ENCODE peak calls at places on chromosome 22, in seven cellular contexts. C is activated T-helper 9 cell treated with anti-CD3 and anti-CD28 coated beads, Interleukin-2, amount 50 U/mL, for 16 hours; F is kidney epithelial cell; O is cardiac fibroblast; J is NCI-H1417; K is fibroblast of the aortic adventitia; W is CD8-positive, alpha-beta T cell. Y is an unnamed sample.

GRCh38 chr22:23457586-23457985 is 122.5 kb downstream of the IGLL1 start:
- DNase-seq in C (no peak), F (no peak), O (no peak), J (peak; percentile 95), K (no peak), W (no peak), Y (no peak)

GRCh38 chr22:37162221-37163095 is 12.7 kb upstream of the IL2RB start:
- DNase-seq in C (peak; percentile 61), F (no peak), O (no peak), J (no peak), K (no peak), W (peak; percentile 72), Y (no peak)

GRCh38 chr22:28411125-28411524 is 268.5 kb downstream of the TTC28 start:
- DNase-seq in C (no peak), F (no peak), O (no peak), J (peak; percentile 1), K (peak; percentile 74), W (no peak), Y (no peak)

GRCh38 chr22:43925433-43926348 is 2.1 kb downstream of the PNPLA3 start:
- DNase-seq in C (no peak), F (no peak), O (peak; percentile 41), J (no peak), K (no peak), W (no peak), Y (peak; percentile 74)

GRCh38 chr22:46738642-46738960 is 549 bp upstream of the CERK start:
- DNase-seq in C (no peak), F (no peak), O (no peak), J (no peak), K (no peak), W (peak; percentile 17), Y (peak; percentile 57)

GRCh38 chr22:44996120-44996519 is 13.7 kb downstream of the PHF21B start:
- DNase-seq in C (no peak), F (no peak), O (no peak), J (no peak), K (no peak), W (no peak), Y (no peak)

GRCh38 chr22:29385305-29385704 is 3.1 kb downstream of the AP1B1 start:
- DNase-seq in C (no peak), F (no peak), O (no peak), J (no peak), K (no peak), W (no peak), Y (no peak)

GRCh38 chr22:44441401-44442185 is 56.4 kb downstream of the RTL6 start:
- DNase-seq in C (no peak), F (no peak), O (no peak), J (no peak), K (no peak), W (no peak), Y (no peak)

GRCh38 chr22:25911243-25911972 is 169.4 kb downstream of the MYO18B start:
- DNase-seq in C (no peak), F (no peak), O (no peak), J (no peak), K (no peak), W (no peak), Y (no peak)

GRCh38 chr22:49514656-49515055 is 313.0 kb downstream of the BRD1 start:
- DNase-seq in C (no peak), F (no peak), O (no peak), J (no peak), K (no peak), W (no peak), Y (no peak)

GRCh38 chr22:37607912-37608476 is 640 bp upstream of the GGA1 start:
- DNase-seq in C (no peak), F (no peak), O (no peak), J (no peak), K (no peak), W (peak; percentile 27), Y (peak; percentile 12)

GRCh38 chr22:31218565-31219262 is 6.6 kb downstream of the LIMK2 start:
- DNase-seq in C (no peak), F (no peak), O (no peak), J (no peak), K (no peak), W (no peak), Y (no peak)

GRCh38 chr22:49934144-49934890 is 15.9 kb downstream of the CRELD2 start:
- DNase-seq in C (no peak), F (no peak), O (peak; percentile 51), J (peak; percentile 37), K (peak; percentile 32), W (peak; percentile 38), Y (no peak)

GRCh38 chr22:27879923-27880322 is 39.1 kb downstream of the PITPNB start:
- DNase-seq in C (no peak), F (no peak), O (peak; percentile 61), J (peak; percentile 6), K (peak; percentile 58), W (no peak), Y (peak; percentile 65)

GRCh38 chr22:20291249-20291586 is 23.1 kb upstream of the RTN4R start:
- DNase-seq in C (no peak), F (no peak), O (no peak), J (no peak), K (no peak), W (no peak), Y (no peak)

GRCh38 chr22:28102413-28102812 is 183.4 kb upstream of the PITPNB start:
- DNase-seq in C (no peak), F (no peak), O (no peak), J (no peak), K (no peak), W (no peak), Y (no peak)

GRCh38 chr22:27534720-27535125 is 266.8 kb downstream of the MN1 start:
- DNase-seq in C (no peak), F (no peak), O (peak; percentile 91), J (no peak), K (peak; percentile 94), W (no peak), Y (no peak)

GRCh38 chr22:30262917-30263741 is 3.5 kb downstream of the OSM start:
- DNase-seq in C (peak; percentile 67), F (no peak), O (peak; percentile 72), J (peak; percentile 66), K (peak; percentile 71), W (peak; percentile 84), Y (peak; percentile 88)

GRCh38 chr22:30000566-30000965 is 79.7 kb upstream of the HORMAD2 start:
- DNase-seq in C (no peak), F (no peak), O (no peak), J (no peak), K (peak; percentile 11), W (no peak), Y (no peak)

GRCh38 chr22:42459273-42460040 is 27.3 kb upstream of the NFAM1 start:
- DNase-seq in C (no peak), F (no peak), O (no peak), J (peak; percentile 1), K (no peak), W (no peak), Y (no peak)

GRCh38 chr22:44379817-44380560 is 67.2 kb upstream of the SHISAL1 start:
- DNase-seq in C (no peak), F (no peak), O (no peak), J (peak; percentile 9), K (no peak), W (no peak), Y (no peak)

GRCh38 chr22:27754247-27754887 is 47.2 kb downstream of the MN1 start:
- DNase-seq in C (no peak), F (no peak), O (peak; percentile 42), J (peak; percentile 12), K (peak; percentile 34), W (no peak), Y (no peak)

GRCh38 chr22:49935561-49935960 is 17.1 kb downstream of the CRELD2 start:
- DNase-seq in C (no peak), F (no peak), O (peak; percentile 72), J (peak; percentile 37), K (peak; percentile 57), W (no peak), Y (no peak)

GRCh38 chr22:31230871-31231621 is 18.9 kb downstream of the LIMK2 start:
- DNase-seq in C (peak; percentile 8), F (no peak), O (peak; percentile 84), J (peak; percentile 52), K (peak; percentile 79), W (peak; percentile 56), Y (no peak)

GRCh38 chr22:50535113-50535512 is 5.3 kb upstream of the TYMP start:
- DNase-seq in C (no peak), F (no peak), O (no peak), J (no peak), K (no peak), W (no peak), Y (no peak)

GRCh38 chr22:29727248-29727551 is 7.4 kb downstream of the CABP7 start:
- DNase-seq in C (no peak), F (no peak), O (peak; percentile 51), J (no peak), K (peak; percentile 35), W (no peak), Y (peak; percentile 89)

GRCh38 chr22:43507235-43507634 is 95.4 kb downstream of the MPPED1 start:
- DNase-seq in C (no peak), F (no peak), O (no peak), J (no peak), K (no peak), W (no peak), Y (no peak)

GRCh38 chr22:44018594-44018993 is 5.5 kb upstream of the PARVB start:
- DNase-seq in C (no peak), F (no peak), O (no peak), J (no peak), K (no peak), W (no peak), Y (no peak)

GRCh38 chr22:37426532-37427127 is 649 bp downstream of the ELFN2 start:
- DNase-seq in C (no peak), F (no peak), O (no peak), J (no peak), K (no peak), W (no peak), Y (no peak)

GRCh38 chr22:39176067-39176621 is 23.7 kb upstream of the CBX7 start:
- DNase-seq in C (no peak), F (no peak), O (peak; percentile 90), J (no peak), K (peak; percentile 57), W (no peak), Y (peak; percentile 77)

GRCh38 chr22:36252754-36253522 is at the start of gene APOL1:
- DNase-seq in C (peak; percentile 36), F (no peak), O (peak; percentile 39), J (no peak), K (peak; percentile 74), W (peak; percentile 51), Y (no peak)

GRCh38 chr22:38174626-38175025 is 7.0 kb downstream of the PLA2G6 start:
- DNase-seq in C (no peak), F (no peak), O (no peak), J (no peak), K (no peak), W (no peak), Y (no peak)

GRCh38 chr22:34880667-34881066 is 185.3 kb upstream of the ISX start:
- DNase-seq in C (no peak), F (no peak), O (no peak), J (no peak), K (no peak), W (no peak), Y (no peak)

GRCh38 chr22:23384899-23385298 is 195.2 kb downstream of the IGLL1 start:
- DNase-seq in C (no peak), F (no peak), O (no peak), J (no peak), K (no peak), W (no peak), Y (no peak)

GRCh38 chr22:48687606-48688005 is 1140.1 kb downstream of the BRD1 start:
- DNase-seq in C (no peak), F (no peak), O (no peak), J (no peak), K (no peak), W (no peak), Y (no peak)